ENCODE peak calls at places on chromosomes 4 and X, in five cellular contexts. V is heart left ventricle, L is upper lobe of right lung, A is ovary, Q is uterus. I is an unnamed sample.

GRCh38 chrX:16155586-16155985 is 11.7 kb upstream of the MAGEB17 start:
- DNase-seq in V (no peak), L (no peak), A (no peak), Q (no peak), I (no peak)

GRCh38 chr4:20367446-20367845 is 115.7 kb downstream of the SLIT2 start:
- DNase-seq in V (no peak), L (no peak), A (no peak), Q (no peak), I (no peak)

GRCh38 chr4:113849771-113850170 is 88.2 kb upstream of the CAMK2D start:
- DNase-seq in V (peak), L (no peak), A (peak), Q (no peak), I (no peak)

GRCh38 chr4:95869961-95870500 is 30.1 kb downstream of the PDHA2 start:
- DNase-seq in V (no peak), L (no peak), A (no peak), Q (no peak), I (no peak)

GRCh38 chr4:177047070-177047850 is 254.5 kb upstream of the VEGFC start:
- DNase-seq in V (peak), L (peak), A (peak), Q (peak), I (peak)

GRCh38 chr4:188551156-188551555 is 411.9 kb downstream of the TRIML1 start:
- DNase-seq in V (no peak), L (no peak), A (no peak), Q (no peak), I (no peak)

GRCh38 chr4:138964716-138965426 is 50.7 kb upstream of the NOCT start:
- DNase-seq in V (no peak), L (no peak), A (no peak), Q (no peak), I (no peak)

GRCh38 chrX:143500751-143501150 is 16.5 kb downstream of the SPANXN3 start:
- DNase-seq in V (no peak), L (no peak), A (no peak), Q (no peak), I (no peak)

GRCh38 chrX:78199851-78200250 is 60.4 kb upstream of the TAF9B start:
- DNase-seq in V (no peak), L (no peak), A (no peak), Q (no peak), I (no peak)

GRCh38 chrX:123422875-123423274 is 238.8 kb downstream of the GRIA3 start:
- DNase-seq in V (no peak), L (no peak), A (peak), Q (no peak), I (no peak)

GRCh38 chr4:47525154-47525819 is 40.2 kb downstream of the ATP10D start:
- DNase-seq in V (no peak), L (no peak), A (peak), Q (peak), I (peak)

GRCh38 chrX:68113837-68114572 is 319.3 kb downstream of the OPHN1 start:
- DNase-seq in V (no peak), L (no peak), A (no peak), Q (no peak), I (no peak)

GRCh38 chr4:142874684-142875083 is 28.6 kb upstream of the INPP4B start:
- DNase-seq in V (no peak), L (no peak), A (no peak), Q (no peak), I (no peak)

GRCh38 chrX:112759512-112759911 is 79.8 kb upstream of the LHFPL1 start:
- DNase-seq in V (no peak), L (no peak), A (no peak), Q (no peak), I (no peak)

GRCh38 chrX:118497180-118497814 is 1.7 kb downstream of the DOCK11 start:
- DNase-seq in V (no peak), L (no peak), A (no peak), Q (no peak), I (no peak)

GRCh38 chr4:1337376-1337831 is 9.6 kb upstream of the UVSSA start:
- DNase-seq in V (no peak), L (no peak), A (no peak), Q (no peak), I (no peak)

GRCh38 chr4:41148292-41148691 is 66.0 kb downstream of the APBB2 start:
- DNase-seq in V (no peak), L (no peak), A (no peak), Q (no peak), I (no peak)

GRCh38 chrX:8801041-8801599 is at the start of gene FAM9A:
- DNase-seq in V (no peak), L (no peak), A (no peak), Q (no peak), I (no peak)

GRCh38 chr4:6687947-6688878 is 5.5 kb upstream of the S100P start:
- DNase-seq in V (no peak), L (no peak), A (no peak), Q (no peak), I (no peak)

GRCh38 chr4:56128231-56128630 is 179.5 kb downstream of the CEP135 start:
- DNase-seq in V (no peak), L (no peak), A (no peak), Q (no peak), I (no peak)

GRCh38 chr4:5611656-5612187 is 96.6 kb downstream of the EVC2 start:
- DNase-seq in V (no peak), L (no peak), A (no peak), Q (no peak), I (no peak)

GRCh38 chr4:30744957-30745640 is 24.9 kb downstream of the PCDH7 start:
- DNase-seq in V (no peak), L (no peak), A (no peak), Q (no peak), I (no peak)

GRCh38 chrX:74133156-74133796 is 170.7 kb upstream of the ZCCHC13 start:
- DNase-seq in V (no peak), L (no peak), A (peak), Q (peak), I (peak)

GRCh38 chr4:160202802-160203201 is 1099.9 kb downstream of the RAPGEF2 start:
- DNase-seq in V (no peak), L (no peak), A (no peak), Q (no peak), I (no peak)

GRCh38 chr4:63831590-63831989 is 577.7 kb downstream of the TECRL start:
- DNase-seq in V (no peak), L (no peak), A (no peak), Q (no peak), I (no peak)

GRCh38 chrX:8967471-8967870 is 66.5 kb downstream of the FAM9B start:
- DNase-seq in V (no peak), L (no peak), A (no peak), Q (no peak), I (no peak)

GRCh38 chr4:2248821-2249261 is 6.9 kb upstream of the HAUS3 start:
- DNase-seq in V (peak), L (no peak), A (no peak), Q (no peak), I (no peak)

GRCh38 chr4:183443609-183444148 is 757 bp upstream of the CDKN2AIP start:
- DNase-seq in V (no peak), L (no peak), A (no peak), Q (peak), I (no peak)

GRCh38 chr4:111982089-111982488 is 163.2 kb upstream of the FAM241A start:
- DNase-seq in V (no peak), L (no peak), A (no peak), Q (no peak), I (no peak)

GRCh38 chr4:831483-831805 is 5.5 kb upstream of the CPLX1 start:
- DNase-seq in V (no peak), L (peak), A (no peak), Q (no peak), I (no peak)

GRCh38 chr4:3776166-3777032 is 10.2 kb downstream of the ADRA2C start:
- DNase-seq in V (no peak), L (no peak), A (no peak), Q (no peak), I (no peak)

GRCh38 chr4:84660606-84661005 is 77.7 kb downstream of the CDS1 start:
- DNase-seq in V (no peak), L (no peak), A (no peak), Q (no peak), I (no peak)

GRCh38 chr4:109978704-109979103 is 66.0 kb downstream of the EGF start:
- DNase-seq in V (no peak), L (no peak), A (no peak), Q (no peak), I (no peak)

DNA sequence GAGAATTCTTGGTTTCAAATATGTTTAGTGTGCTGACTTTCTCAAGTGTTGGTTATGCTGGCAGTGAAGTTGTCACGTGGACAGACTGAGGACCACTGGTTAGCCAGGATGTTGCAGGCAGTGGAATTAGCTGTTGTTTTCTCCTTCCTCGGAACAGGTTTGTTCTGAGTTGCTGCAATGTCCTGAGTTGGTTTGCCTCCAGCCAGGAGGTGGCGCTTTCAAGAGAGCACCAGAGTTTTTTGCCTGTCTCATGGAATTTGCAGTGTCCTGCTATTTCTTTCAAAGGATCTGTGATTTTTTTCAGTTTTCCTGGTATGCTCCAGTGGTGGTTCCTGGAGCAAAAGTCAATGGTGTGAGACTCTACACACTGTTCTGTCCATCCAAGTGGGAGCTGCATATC is 158.1 kb upstream of the CXorf66 start:
- DNase-seq in V (no peak), L (no peak), A (no peak), Q (no peak), I (no peak)
- TF ChIP-seq CTCF in V (no peak), L (peak), A (no peak), Q (no peak), I (no peak)

DNA sequence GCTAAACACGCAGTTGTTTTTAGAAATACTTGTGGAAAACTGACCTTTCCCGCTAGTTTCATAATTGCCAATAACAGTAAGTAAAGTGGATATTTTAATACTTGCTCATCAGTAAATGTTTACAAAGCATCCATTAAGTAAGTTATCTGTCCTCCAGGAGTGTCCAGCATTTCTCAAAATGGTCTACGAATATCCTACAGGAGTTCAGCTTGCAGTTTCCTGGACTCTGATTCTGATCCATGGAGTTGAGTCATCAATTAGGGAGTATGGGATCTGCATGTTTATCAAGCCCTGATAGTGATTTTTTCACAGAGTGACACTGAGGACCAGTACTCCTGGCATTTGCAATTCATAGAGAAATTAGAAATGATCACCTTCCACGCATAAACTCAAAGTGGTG is 325.2 kb upstream of the AADAT start:
- DNase-seq in V (no peak), L (no peak), A (no peak), Q (no peak), I (no peak)
- TF ChIP-seq CTCF in V (no peak), L (no peak), A (no peak), Q (no peak), I (no peak)

GRCh38 chr4:13601060-13601459 is 26.5 kb downstream of the BOD1L1 start:
- DNase-seq in V (no peak), L (no peak), A (no peak), Q (no peak), I (no peak)

GRCh38 chr4:13597141-13597540 is 30.4 kb downstream of the BOD1L1 start:
- DNase-seq in V (no peak), L (no peak), A (no peak), Q (no peak), I (no peak)

GRCh38 chr4:13597604-13598003 is 29.9 kb downstream of the BOD1L1 start:
- DNase-seq in V (no peak), L (no peak), A (no peak), Q (no peak), I (no peak)

GRCh38 chr4:13601848-13602247 is 25.7 kb downstream of the BOD1L1 start:
- DNase-seq in V (no peak), L (no peak), A (no peak), Q (no peak), I (no peak)

DNA sequence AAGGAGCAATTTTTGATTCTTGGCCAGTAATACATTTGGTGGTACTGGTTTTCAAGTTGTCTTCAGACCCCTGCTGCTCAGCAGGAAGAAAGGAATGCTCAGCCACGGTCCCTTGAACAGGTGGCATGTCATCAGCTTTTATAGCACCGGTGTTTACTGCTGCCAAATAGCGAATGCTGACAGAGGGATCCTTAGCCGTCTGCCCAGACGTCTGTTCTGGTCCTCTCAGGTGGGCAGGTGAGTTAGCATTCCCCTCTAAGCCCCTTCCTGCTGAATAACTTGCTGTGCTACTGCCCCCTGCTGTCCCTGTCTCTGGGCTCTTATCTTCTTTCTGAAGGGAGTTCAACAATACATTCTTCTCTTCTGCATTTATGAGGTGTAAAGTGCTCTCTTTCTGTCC is 28.4 kb downstream of the BOD1L1 start:
- DNase-seq in V (no peak), L (no peak), A (no peak), Q (no peak), I (no peak)
- TF ChIP-seq CTCF in V (no peak), L (no peak), A (no peak), Q (no peak), I (no peak)

GRCh38 chrX:132219343-132219768 is at the start of gene RAP2C:
- DNase-seq in V (peak), L (peak), A (peak), Q (peak), I (no peak)
- TF ChIP-seq CTCF in V (peak), L (peak), A (no peak), Q (peak), I (peak)

GRCh38 chr4:150970685-150971151 is 44.4 kb downstream of the LRBA start:
- DNase-seq in V (no peak), L (no peak), A (no peak), Q (no peak), I (no peak)

GRCh38 chr4:150972592-150972991 is 42.5 kb downstream of the LRBA start:
- DNase-seq in V (no peak), L (no peak), A (no peak), Q (no peak), I (no peak)

GRCh38 chr4:150974251-150974640 is 40.8 kb downstream of the LRBA start:
- DNase-seq in V (no peak), L (no peak), A (no peak), Q (no peak), I (no peak)

GRCh38 chr4:150973626-150974250 is 41.3 kb downstream of the LRBA start:
- DNase-seq in V (no peak), L (no peak), A (no peak), Q (no peak), I (no peak)

DNA sequence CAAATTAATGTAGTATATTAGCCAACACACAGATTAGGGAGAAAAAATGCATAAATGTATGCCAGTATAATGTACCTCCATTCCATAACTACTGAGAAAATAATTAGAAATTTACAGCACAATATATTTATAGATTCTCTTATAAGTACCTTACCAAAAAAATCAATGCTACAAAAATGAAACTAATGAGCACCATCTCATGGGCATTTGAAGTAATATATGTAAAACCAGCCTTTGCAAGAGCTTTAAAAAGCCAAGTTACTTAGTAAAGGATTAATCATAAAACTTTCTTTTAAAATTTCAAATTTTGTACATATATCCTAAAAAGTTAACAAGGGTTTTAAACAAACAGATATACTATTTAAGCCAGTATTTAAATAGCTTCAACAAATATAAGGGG is 43.2 kb downstream of the LRBA start:
- DNase-seq in V (no peak), L (no peak), A (no peak), Q (no peak), I (no peak)
- TF ChIP-seq CTCF in V (no peak), L (no peak), A (no peak), Q (no peak), I (no peak)

GRCh38 chr4:169009281-169010124 is 552 bp downstream of the CBR4 start:
- DNase-seq in V (peak), L (peak), A (peak), Q (peak), I (no peak)

GRCh38 chr4:169012049-169012448 is 2.0 kb upstream of the CBR4 start:
- DNase-seq in V (no peak), L (no peak), A (no peak), Q (no peak), I (no peak)

GRCh38 chr4:169013396-169013795 is 3.3 kb upstream of the CBR4 start:
- DNase-seq in V (no peak), L (no peak), A (no peak), Q (no peak), I (no peak)

GRCh38 chr4:169008478-169008877 is 1.6 kb downstream of the CBR4 start:
- DNase-seq in V (no peak), L (no peak), A (no peak), Q (no peak), I (no peak)

DNA sequence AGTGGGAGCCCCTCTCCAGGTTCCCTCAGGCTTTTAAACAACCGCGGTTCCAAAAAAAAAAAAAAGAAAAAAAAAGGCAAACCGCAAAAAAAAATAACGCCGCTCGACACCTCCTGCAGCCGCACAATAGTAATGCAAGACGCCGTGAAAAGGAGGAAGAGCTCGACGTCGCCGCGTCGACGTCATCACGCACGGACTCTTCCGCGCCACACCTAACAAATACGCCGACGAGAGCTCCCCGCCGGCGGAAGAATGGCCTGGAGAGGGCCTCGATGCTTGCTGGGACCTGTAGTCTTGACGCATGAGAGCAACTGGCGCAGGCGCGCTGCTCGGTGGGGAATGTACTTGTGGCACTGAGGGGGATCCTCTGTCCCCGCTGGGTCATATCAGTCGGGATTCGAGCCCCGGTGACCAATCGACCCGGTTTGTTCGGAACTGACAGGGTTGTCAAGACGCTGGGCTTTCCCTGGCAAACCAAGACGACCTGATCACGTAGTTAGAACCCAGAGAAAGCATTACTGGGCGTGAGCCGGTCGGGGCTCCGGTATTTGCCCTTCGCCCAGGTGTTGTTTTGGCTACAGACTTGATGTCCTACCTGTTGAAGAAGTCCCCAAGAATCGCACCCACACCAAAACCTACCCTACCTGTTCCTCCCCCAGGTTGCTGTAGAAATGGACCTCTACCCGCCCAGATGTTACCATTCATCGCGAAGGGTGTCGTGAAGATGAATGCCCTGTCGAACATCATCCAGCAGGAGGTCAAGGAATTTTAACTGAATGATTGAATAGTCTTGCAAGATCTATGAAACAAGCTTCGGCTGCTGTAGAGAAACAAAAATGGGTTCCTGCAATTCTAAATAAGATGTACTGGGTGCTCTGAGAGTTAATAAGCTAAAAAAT is at the start of gene CBR4:
- DNase-seq in V (peak), L (peak), A (peak), Q (peak), I (peak)
- TF ChIP-seq CTCF in V (peak), L (peak), A (no peak), Q (no peak), I (peak)

GRCh38 chrX:131746491-131746968 is 202.7 kb downstream of the OR13H1 start:
- DNase-seq in V (peak), L (no peak), A (peak), Q (peak), I (no peak)
- TF ChIP-seq CTCF in V (no peak), L (no peak), A (peak), Q (peak), I (no peak)

GRCh38 chr4:88761861-88762523 is 64.4 kb upstream of the NAP1L5 start:
- DNase-seq in V (no peak), L (no peak), A (no peak), Q (no peak), I (no peak)
- TF ChIP-seq CTCF in V (no peak), L (no peak), A (no peak), Q (no peak), I (no peak)

GRCh38 chrX:120625366-120625765 is 4.5 kb downstream of the C1GALT1C1 start:
- DNase-seq in V (no peak), L (no peak), A (no peak), Q (no peak), I (no peak)

GRCh38 chrX:120629667-120630537 is at the start of gene C1GALT1C1:
- DNase-seq in V (peak), L (peak), A (peak), Q (peak), I (peak)
- TF ChIP-seq CTCF in V (no peak), L (no peak), A (no peak), Q (no peak), I (no peak)